ENCODE peak calls at places on chromosomes 4 and X, in six cellular contexts. X, P, D, Z, F and C are unnamed samples.

GRCh38 chrX:151680805-151681204 is 14.5 kb upstream of the PRRG3 start:
- DNase-seq in F (peak), P (peak), D (peak), Z (peak), X (peak), C (peak)

GRCh38 chr4:104870495-104871228 is 276.0 kb upstream of the TET2 start:
- DNase-seq in Z (no peak), F (no peak), D (peak), P (no peak), X (no peak), C (no peak)

GRCh38 chrX:23403849-23404248 is 69.2 kb downstream of the PTCHD1 start:
- DNase-seq in P (no peak), D (no peak), F (no peak), X (peak), Z (no peak), C (peak)

GRCh38 chr4:90226734-90227133 is 99.5 kb downstream of the CCSER1 start:
- DNase-seq in D (no peak), X (no peak), Z (no peak), F (no peak), P (no peak), C (no peak)

GRCh38 chr4:145679991-145680455 is at the start of gene C4orf51:
- DNase-seq in Z (peak), X (no peak), F (no peak), D (no peak), P (no peak), C (no peak)

GRCh38 chrX:81542255-81542654 is 340.4 kb downstream of the SH3BGRL start:
- DNase-seq in D (no peak), F (no peak), X (no peak), Z (no peak), P (no peak), C (peak)

GRCh38 chrX:129125515-129125914 is 397.8 kb downstream of the SMARCA1 start:
- DNase-seq in X (no peak), Z (peak), D (no peak), F (no peak), P (no peak), C (no peak)

GRCh38 chrX:40176979-40177430 is 79.2 kb upstream of the BCOR start:
- DNase-seq in Z (peak), D (no peak), P (no peak), X (no peak), F (no peak), C (peak)

GRCh38 chr4:1246901-1247810 is 1.8 kb downstream of the CTBP1 start:
- DNase-seq in D (no peak), F (no peak), P (peak), Z (no peak), X (peak), C (peak)

GRCh38 chr4:3145251-3145908 is 70.9 kb downstream of the HTT start:
- DNase-seq in F (no peak), P (no peak), X (no peak), D (no peak), Z (no peak), C (no peak)

GRCh38 chrX:5644786-5645185 is 583.9 kb downstream of the NLGN4X start:
- DNase-seq in F (no peak), Z (no peak), D (no peak), P (no peak), X (peak), C (peak)

GRCh38 chrX:5650904-5651303 is 577.8 kb downstream of the NLGN4X start:
- DNase-seq in F (no peak), Z (no peak), D (no peak), X (no peak), P (no peak), C (peak)

GRCh38 chrX:5646818-5647217 is 581.8 kb downstream of the NLGN4X start:
- DNase-seq in F (no peak), P (no peak), X (no peak), Z (no peak), D (peak), C (no peak)

DNA sequence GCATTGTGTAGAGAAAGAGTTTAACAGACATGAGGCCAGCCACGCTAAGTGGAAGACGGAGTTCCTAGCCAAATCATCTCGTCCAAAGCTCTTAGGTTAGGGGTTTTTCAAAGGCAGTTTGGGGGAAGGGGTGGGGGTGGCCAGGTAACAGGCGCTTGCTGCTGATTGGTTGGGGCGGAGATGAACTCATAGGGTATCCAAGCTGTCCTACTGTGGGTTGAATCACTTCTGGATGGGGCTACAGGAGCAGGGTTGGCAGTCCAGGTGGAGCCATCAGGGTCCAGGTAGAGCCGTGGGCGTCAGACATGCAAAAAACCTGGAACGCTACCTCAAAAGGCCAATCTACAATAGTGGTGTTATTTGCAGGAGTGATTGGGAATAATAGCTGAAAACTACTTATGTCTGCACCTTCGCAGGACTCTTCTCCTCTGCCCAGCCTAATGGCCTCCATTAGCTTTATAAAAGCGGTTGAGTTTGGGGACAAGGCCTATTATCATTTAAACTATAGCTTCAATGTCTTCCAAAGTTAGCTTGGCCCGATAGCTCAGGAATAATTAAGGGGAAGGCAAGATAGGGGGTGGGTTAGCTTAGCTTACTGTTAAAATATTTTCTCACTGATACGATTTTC is 579.6 kb downstream of the NLGN4X start:
- DNase-seq in X (peak), D (no peak), Z (no peak), F (peak), P (no peak), C (peak)
- TF ChIP-seq CREB1 in X (no peak), D (no peak), Z (no peak), F (no peak), P (no peak), C (peak)

DNA sequence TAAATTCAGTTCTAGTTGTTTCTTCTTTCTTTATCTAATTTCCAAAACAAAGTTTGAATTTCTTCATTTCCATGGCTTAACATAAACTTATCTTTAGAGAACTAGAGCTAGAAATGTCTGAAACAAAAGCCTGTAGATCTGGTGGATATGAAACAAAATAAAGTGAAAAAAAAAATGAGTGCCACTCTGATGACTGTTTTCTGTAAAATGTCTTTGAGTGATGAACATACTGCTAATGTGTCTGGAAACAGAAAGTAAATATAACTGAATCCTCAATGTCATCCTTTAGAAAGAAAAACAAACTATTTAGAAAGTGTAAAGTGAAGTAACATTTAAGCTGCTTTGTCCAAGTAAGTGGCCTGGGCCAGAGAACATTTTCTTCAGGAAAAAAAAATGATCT is 809.2 kb downstream of the FAT4 start:
- DNase-seq in F (no peak), Z (no peak), P (no peak), X (no peak), D (no peak), C (no peak)
- TF ChIP-seq CREB1 in F (no peak), Z (no peak), P (no peak), X (no peak), D (no peak), C (no peak)

GRCh38 chr4:56410247-56410646 is 23.0 kb upstream of the AASDH start:
- DNase-seq in P (peak), D (no peak), X (no peak), F (peak), Z (peak), C (peak)

GRCh38 chr4:56400560-56400959 is 13.3 kb upstream of the AASDH start:
- DNase-seq in P (no peak), X (peak), D (no peak), F (no peak), Z (no peak), C (peak)

GRCh38 chr4:56405016-56405415 is 17.7 kb upstream of the AASDH start:
- DNase-seq in F (no peak), D (no peak), Z (no peak), P (no peak), X (no peak), C (no peak)

GRCh38 chr4:56408978-56409377 is 21.7 kb upstream of the AASDH start:
- DNase-seq in X (no peak), F (no peak), P (no peak), D (no peak), Z (no peak), C (peak)

DNA sequence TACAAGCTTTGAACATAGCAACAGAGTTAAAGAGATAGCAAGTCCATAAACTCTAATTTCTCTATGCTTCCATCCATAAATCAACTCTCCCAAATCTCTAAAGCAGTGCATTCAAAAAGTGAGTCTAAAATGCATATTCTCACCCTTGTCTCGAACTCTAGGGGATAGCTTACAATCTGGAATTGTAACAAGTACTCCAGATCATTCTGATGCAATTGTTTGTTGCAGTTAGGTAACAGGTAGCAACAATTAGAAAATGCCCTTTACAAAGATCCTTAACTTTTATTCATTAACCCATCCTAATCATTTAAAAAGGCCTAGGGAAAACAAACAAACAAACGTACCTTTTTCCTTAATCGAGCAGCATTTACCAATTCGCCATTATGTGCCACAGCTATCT is 18.9 kb upstream of the AASDH start:
- DNase-seq in X (no peak), P (no peak), Z (no peak), F (no peak), D (no peak), C (no peak)
- TF ChIP-seq CREB1 in X (no peak), P (no peak), Z (no peak), F (no peak), D (no peak), C (no peak)

DNA sequence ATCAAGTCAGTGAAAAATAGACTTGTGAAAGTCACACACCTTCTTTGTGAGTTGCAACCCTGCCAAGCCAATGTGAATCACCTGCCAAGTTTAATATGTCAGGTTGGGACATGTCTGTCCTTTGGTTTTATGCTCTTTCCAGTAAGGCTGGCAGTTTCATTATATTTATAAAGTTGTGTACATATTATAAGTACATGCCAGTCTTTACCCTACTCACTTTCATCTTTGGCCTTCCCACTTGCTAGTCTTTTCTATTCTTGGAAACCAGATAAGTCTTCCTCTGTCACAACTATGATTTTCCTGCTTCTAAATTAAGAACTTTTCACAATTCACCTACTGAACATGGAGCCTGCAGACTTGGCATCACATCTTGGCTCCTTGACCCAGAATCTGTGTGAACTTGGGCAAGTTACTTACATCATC is 680.7 kb upstream of the BOD1L1 start:
- DNase-seq in X (no peak), D (no peak), F (no peak), P (no peak), Z (no peak), C (no peak)
- TF ChIP-seq CREB1 in X (no peak), D (no peak), F (no peak), P (no peak), Z (no peak), C (no peak)

GRCh38 chr4:123666486-123666885 is 269.9 kb downstream of the SPRY1 start:
- DNase-seq in D (no peak), X (no peak), Z (no peak), P (no peak), F (no peak), C (no peak)

GRCh38 chr4:123662827-123663226 is 266.2 kb downstream of the SPRY1 start:
- DNase-seq in D (no peak), X (no peak), P (no peak), Z (no peak), F (no peak), C (no peak)

GRCh38 chr4:123659262-123659661 is 262.7 kb downstream of the SPRY1 start:
- DNase-seq in Z (peak), P (no peak), X (no peak), D (no peak), F (no peak), C (no peak)

GRCh38 chr4:123659759-123660158 is 263.2 kb downstream of the SPRY1 start:
- DNase-seq in Z (peak), P (no peak), X (no peak), D (no peak), F (no peak), C (peak)

DNA sequence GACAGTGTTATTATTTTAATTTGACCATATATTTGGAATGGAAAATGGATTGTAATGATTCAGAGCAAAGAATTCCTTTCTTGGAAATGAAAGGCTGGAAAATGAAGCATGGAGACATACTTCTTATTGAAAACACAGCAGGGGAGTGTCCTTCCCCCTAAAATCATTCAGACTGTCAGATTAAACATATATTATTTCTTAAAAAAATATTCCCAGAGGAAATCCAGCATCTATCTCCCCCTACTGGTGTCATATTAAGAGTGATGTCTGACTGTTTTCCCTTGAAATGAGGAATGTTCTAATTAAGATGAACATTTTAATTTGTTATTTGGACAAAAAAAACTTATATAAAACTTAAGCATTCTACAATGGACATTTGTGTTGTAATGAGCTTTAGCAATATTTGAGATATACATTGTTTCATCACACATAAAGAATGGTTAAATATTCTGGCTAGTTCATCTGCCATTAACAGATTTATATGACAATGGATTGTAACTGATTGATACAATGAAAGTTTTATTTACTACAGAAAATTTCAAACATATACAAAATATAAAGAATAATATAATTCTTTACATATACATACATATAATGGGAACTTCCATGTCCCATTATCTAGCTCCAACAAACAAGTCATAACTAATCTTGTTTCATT is 264.6 kb downstream of the SPRY1 start:
- DNase-seq in F (no peak), P (no peak), Z (no peak), X (no peak), D (no peak), C (peak)
- TF ChIP-seq CREB1 in F (no peak), P (no peak), Z (no peak), X (no peak), D (no peak), C (no peak)

GRCh38 chr4:29058519-29058918 is 1661.7 kb upstream of the PCDH7 start:
- DNase-seq in D (no peak), P (no peak), Z (no peak), X (no peak), F (no peak), C (no peak)
- TF ChIP-seq CREB1 in D (no peak), P (no peak), Z (no peak), X (no peak), F (no peak), C (no peak)

GRCh38 chr4:167623241-167623572 is 388.9 kb upstream of the SPOCK3 start:
- DNase-seq in F (no peak), X (no peak), Z (peak), D (no peak), P (no peak), C (no peak)

GRCh38 chr4:167622481-167623240 is 388.4 kb upstream of the SPOCK3 start:
- DNase-seq in P (peak), D (no peak), Z (peak), F (no peak), X (peak), C (peak)
- TF ChIP-seq CREB1 in P (no peak), D (no peak), Z (no peak), F (no peak), X (no peak), C (no peak)